ENCODE peak calls at places on chromosomes 4 and X, in five cellular contexts. One of them, this sample, is unnamed.

GRCh38 chr4:67131224-67131623 is 414.1 kb downstream of the CENPC start:
- DNase-seq in GM12865: peak; percentile 4
- DNase-seq in naive thymus-derived CD4-positive, alpha-beta T cell: no peak
- DNase-seq in prostate gland: no peak
- DNase-seq in GM23248: no peak
- DNase-seq in this sample: no peak

GRCh38 chr4:132059227-132059626 is 1089.9 kb upstream of the PCDH10 start:
- DNase-seq in GM12865: no peak
- DNase-seq in naive thymus-derived CD4-positive, alpha-beta T cell: no peak
- DNase-seq in prostate gland: no peak
- DNase-seq in GM23248: no peak
- DNase-seq in this sample: no peak

GRCh38 chr4:139770361-139770760 is 104.7 kb downstream of the MGST2 start:
- DNase-seq in GM12865: no peak
- DNase-seq in naive thymus-derived CD4-positive, alpha-beta T cell: no peak
- DNase-seq in prostate gland: no peak
- DNase-seq in GM23248: no peak
- DNase-seq in this sample: no peak

GRCh38 chr4:77145806-77146425 is 11.1 kb upstream of the CCNG2 start:
- DNase-seq in GM12865: no peak
- DNase-seq in naive thymus-derived CD4-positive, alpha-beta T cell: no peak
- DNase-seq in prostate gland: peak; percentile 26
- DNase-seq in GM23248: peak; percentile 48
- DNase-seq in this sample: no peak

GRCh38 chr4:85828295-85828910 is 353.5 kb downstream of the ARHGAP24 start:
- DNase-seq in GM12865: no peak
- DNase-seq in naive thymus-derived CD4-positive, alpha-beta T cell: no peak
- DNase-seq in prostate gland: no peak
- DNase-seq in GM23248: peak; percentile 79
- DNase-seq in this sample: no peak

GRCh38 chr4:10386044-10386443 is 71.2 kb downstream of the ZNF518B start:
- DNase-seq in GM12865: no peak
- DNase-seq in naive thymus-derived CD4-positive, alpha-beta T cell: no peak
- DNase-seq in prostate gland: no peak
- DNase-seq in GM23248: no peak
- DNase-seq in this sample: no peak

GRCh38 chr4:1364748-1365147 is 17.7 kb downstream of the UVSSA start:
- DNase-seq in GM12865: no peak
- DNase-seq in naive thymus-derived CD4-positive, alpha-beta T cell: no peak
- DNase-seq in prostate gland: no peak
- DNase-seq in GM23248: no peak
- DNase-seq in this sample: no peak

GRCh38 chr4:4856071-4857000 is 3.1 kb upstream of the MSX1 start:
- DNase-seq in GM12865: no peak
- DNase-seq in naive thymus-derived CD4-positive, alpha-beta T cell: no peak
- DNase-seq in prostate gland: no peak
- DNase-seq in GM23248: peak; percentile 55
- DNase-seq in this sample: no peak

GRCh38 chr4:83618431-83618830 is 82.5 kb downstream of the GPAT3 start:
- DNase-seq in GM12865: no peak
- DNase-seq in naive thymus-derived CD4-positive, alpha-beta T cell: no peak
- DNase-seq in prostate gland: no peak
- DNase-seq in GM23248: peak; percentile 84
- DNase-seq in this sample: no peak

GRCh38 chr4:150342945-150343344 is 239.0 kb upstream of the MAB21L2 start:
- DNase-seq in GM12865: no peak
- DNase-seq in naive thymus-derived CD4-positive, alpha-beta T cell: no peak
- DNase-seq in prostate gland: peak; percentile 10
- DNase-seq in GM23248: no peak
- DNase-seq in this sample: no peak

GRCh38 chrX:11786862-11787261 is 28.8 kb downstream of the MSL3 start:
- DNase-seq in GM12865: peak; percentile 37
- DNase-seq in naive thymus-derived CD4-positive, alpha-beta T cell: no peak
- DNase-seq in prostate gland: no peak
- DNase-seq in GM23248: no peak
- DNase-seq in this sample: no peak

GRCh38 chrX:11784543-11784942 is 26.5 kb downstream of the MSL3 start:
- DNase-seq in GM12865: no peak
- DNase-seq in naive thymus-derived CD4-positive, alpha-beta T cell: no peak
- DNase-seq in prostate gland: no peak
- DNase-seq in GM23248: no peak
- DNase-seq in this sample: no peak

GRCh38 chrX:11789809-11790208 is 31.8 kb downstream of the MSL3 start:
- DNase-seq in GM12865: peak; percentile 70
- DNase-seq in naive thymus-derived CD4-positive, alpha-beta T cell: no peak
- DNase-seq in prostate gland: no peak
- DNase-seq in GM23248: no peak
- DNase-seq in this sample: no peak

GRCh38 chrX:11791090-11791489 is 33.1 kb downstream of the MSL3 start:
- DNase-seq in GM12865: no peak
- DNase-seq in naive thymus-derived CD4-positive, alpha-beta T cell: no peak
- DNase-seq in prostate gland: no peak
- DNase-seq in GM23248: no peak
- DNase-seq in this sample: peak; percentile 70

GRCh38 chrX:11787564-11787963 is 29.5 kb downstream of the MSL3 start:
- DNase-seq in GM12865: peak; percentile 19
- DNase-seq in naive thymus-derived CD4-positive, alpha-beta T cell: peak; percentile 39
- DNase-seq in prostate gland: peak; percentile 39
- DNase-seq in GM23248: peak; percentile 59
- DNase-seq in this sample: no peak
- H3K4me3 ChIP-seq in GM12865: no peak overlapping the region
- H3K4me3 ChIP-seq in naive thymus-derived CD4-positive, alpha-beta T cell: peak overlapping the region; percentile 35
- H3K4me3 ChIP-seq in prostate gland: no peak overlapping the region
- H3K4me3 ChIP-seq in GM23248: peak overlapping the region; percentile 75
- H3K4me3 ChIP-seq in this sample: no peak overlapping the region

DNA sequence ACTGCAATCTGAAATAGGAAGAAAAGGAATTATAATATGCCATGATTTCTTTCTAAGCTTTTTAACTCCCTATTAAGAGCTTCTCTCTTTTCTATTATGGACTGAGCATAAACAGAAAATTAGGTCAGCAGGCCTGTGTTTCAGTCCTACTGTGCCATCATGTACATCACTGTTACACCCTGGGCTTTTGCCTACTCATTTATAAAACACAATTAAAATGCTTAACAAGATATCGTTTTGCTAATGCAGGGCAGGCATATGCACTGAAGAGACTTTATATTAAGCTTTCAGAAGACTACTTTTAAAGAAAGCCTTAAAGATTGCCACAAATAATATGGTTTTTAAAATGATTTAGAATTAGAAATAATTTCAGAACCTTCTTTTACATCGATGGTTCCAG is 828 bp upstream of the BBS12 start:
- DNase-seq in GM12865: no peak
- DNase-seq in naive thymus-derived CD4-positive, alpha-beta T cell: no peak
- DNase-seq in prostate gland: no peak
- DNase-seq in GM23248: no peak
- DNase-seq in this sample: no peak
- H3K4me3 ChIP-seq in GM12865: no peak overlapping the region
- H3K4me3 ChIP-seq in naive thymus-derived CD4-positive, alpha-beta T cell: peak overlapping the region; percentile 46
- H3K4me3 ChIP-seq in prostate gland: no peak overlapping the region
- H3K4me3 ChIP-seq in GM23248: peak overlapping the region; percentile 68
- H3K4me3 ChIP-seq in this sample: peak overlapping the region; percentile 41

DNA sequence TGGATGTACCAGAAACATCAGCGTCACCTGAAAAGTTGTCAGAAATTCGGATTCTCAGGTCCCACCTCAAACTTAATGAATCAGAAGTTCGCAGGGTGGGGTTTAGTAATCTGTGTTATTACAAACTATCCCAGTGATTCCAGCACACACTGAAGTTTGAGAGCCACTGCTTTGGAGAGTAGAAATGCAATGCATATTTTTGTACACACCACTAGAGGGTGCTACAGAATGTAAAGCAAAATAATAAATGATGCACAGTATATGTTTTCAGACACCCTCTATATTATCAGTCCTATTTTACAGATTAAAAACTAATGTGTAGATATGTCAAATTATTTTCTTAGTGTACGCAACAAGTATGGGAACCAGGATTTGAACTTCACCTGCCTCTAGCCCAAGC is 2.5 kb upstream of the MORF4L2 start:
- DNase-seq in GM12865: peak; percentile 15
- DNase-seq in naive thymus-derived CD4-positive, alpha-beta T cell: peak; percentile 6
- DNase-seq in prostate gland: no peak
- DNase-seq in GM23248: peak; percentile 66
- DNase-seq in this sample: no peak
- H3K4me3 ChIP-seq in GM12865: no peak overlapping the region
- H3K4me3 ChIP-seq in naive thymus-derived CD4-positive, alpha-beta T cell: no peak overlapping the region
- H3K4me3 ChIP-seq in prostate gland: no peak overlapping the region
- H3K4me3 ChIP-seq in GM23248: peak overlapping the region; percentile 99
- H3K4me3 ChIP-seq in this sample: no peak overlapping the region

GRCh38 chr4:154313004-154313587 is 178.5 kb downstream of the DCHS2 start:
- DNase-seq in GM12865: no peak
- DNase-seq in naive thymus-derived CD4-positive, alpha-beta T cell: no peak
- DNase-seq in prostate gland: no peak
- DNase-seq in GM23248: peak; percentile 30
- DNase-seq in this sample: no peak
- H3K4me3 ChIP-seq in GM12865: no peak overlapping the region
- H3K4me3 ChIP-seq in naive thymus-derived CD4-positive, alpha-beta T cell: no peak overlapping the region
- H3K4me3 ChIP-seq in prostate gland: no peak overlapping the region
- H3K4me3 ChIP-seq in GM23248: no peak overlapping the region
- H3K4me3 ChIP-seq in this sample: no peak overlapping the region

DNA sequence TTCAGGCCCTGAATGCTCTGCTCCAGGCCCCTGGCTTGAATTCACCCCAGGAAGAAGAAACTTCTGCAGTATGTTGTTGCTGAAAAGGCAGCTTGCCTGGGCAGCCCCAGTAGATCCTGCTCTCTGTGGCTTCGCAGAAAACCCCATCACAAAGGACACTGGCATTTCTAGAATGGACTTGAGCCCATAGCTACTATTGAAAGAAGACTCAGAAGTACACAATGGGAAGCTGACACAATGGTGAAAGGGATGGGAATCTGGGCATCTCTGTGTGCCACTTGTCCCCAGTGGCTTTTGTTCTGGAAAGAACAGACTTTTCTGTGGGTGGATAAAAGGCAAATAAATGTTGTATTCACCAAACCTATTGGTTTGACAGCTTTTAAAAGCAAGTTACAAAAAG is 67.4 kb upstream of the SCML1 start:
- DNase-seq in GM12865: no peak
- DNase-seq in naive thymus-derived CD4-positive, alpha-beta T cell: no peak
- DNase-seq in prostate gland: no peak
- DNase-seq in GM23248: no peak
- DNase-seq in this sample: no peak
- H3K4me3 ChIP-seq in GM12865: no peak overlapping the region
- H3K4me3 ChIP-seq in naive thymus-derived CD4-positive, alpha-beta T cell: no peak overlapping the region
- H3K4me3 ChIP-seq in prostate gland: no peak overlapping the region
- H3K4me3 ChIP-seq in GM23248: no peak overlapping the region
- H3K4me3 ChIP-seq in this sample: no peak overlapping the region

GRCh38 chrX:104253567-104254441 is 929 bp downstream of the ESX1 start:
- DNase-seq in GM12865: no peak
- DNase-seq in naive thymus-derived CD4-positive, alpha-beta T cell: no peak
- DNase-seq in prostate gland: no peak
- DNase-seq in GM23248: peak; percentile 6
- DNase-seq in this sample: no peak
- H3K4me3 ChIP-seq in GM12865: no peak overlapping the region
- H3K4me3 ChIP-seq in naive thymus-derived CD4-positive, alpha-beta T cell: no peak overlapping the region
- H3K4me3 ChIP-seq in prostate gland: no peak overlapping the region
- H3K4me3 ChIP-seq in GM23248: no peak overlapping the region
- H3K4me3 ChIP-seq in this sample: no peak overlapping the region

GRCh38 chr4:23033796-23034195 is 341.1 kb downstream of the GBA3 start:
- DNase-seq in GM12865: no peak
- DNase-seq in naive thymus-derived CD4-positive, alpha-beta T cell: no peak
- DNase-seq in prostate gland: no peak
- DNase-seq in GM23248: peak; percentile 34
- DNase-seq in this sample: no peak
- H3K4me3 ChIP-seq in GM12865: no peak overlapping the region
- H3K4me3 ChIP-seq in naive thymus-derived CD4-positive, alpha-beta T cell: no peak overlapping the region
- H3K4me3 ChIP-seq in prostate gland: no peak overlapping the region
- H3K4me3 ChIP-seq in GM23248: no peak overlapping the region
- H3K4me3 ChIP-seq in this sample: no peak overlapping the region

DNA sequence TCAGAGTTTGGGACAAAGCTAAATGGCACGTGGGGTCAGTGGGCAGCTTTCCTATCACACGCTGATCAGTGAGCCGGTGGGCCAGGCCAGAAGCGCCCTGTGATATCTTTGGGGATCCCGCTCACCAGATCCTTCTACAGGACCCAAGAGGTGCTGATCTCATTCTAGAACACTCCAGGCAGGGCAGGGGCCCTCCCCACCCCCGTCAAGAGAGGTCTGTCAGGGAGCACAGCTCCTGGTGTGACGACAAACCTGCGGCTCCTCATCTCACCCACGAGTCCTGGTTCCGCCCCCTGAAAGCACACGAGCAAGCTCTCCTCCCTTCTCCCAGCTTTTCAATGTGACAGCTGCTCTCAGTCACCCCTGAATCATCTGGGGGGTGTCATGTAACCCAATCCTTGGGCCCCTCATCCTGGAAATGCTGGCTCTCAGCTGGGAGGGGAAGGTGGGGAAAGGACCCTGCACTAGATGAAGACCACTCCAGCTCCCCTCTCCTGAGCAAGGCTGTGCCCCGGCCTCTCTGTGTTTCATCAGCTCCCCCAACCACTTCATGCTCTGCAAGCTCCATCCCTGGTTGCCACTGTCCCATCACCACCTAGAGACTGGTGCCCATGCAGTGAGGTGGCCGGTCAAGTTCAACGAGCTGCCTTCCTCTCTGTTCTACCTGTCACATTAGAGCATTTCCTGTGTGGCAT is 4.6 kb downstream of the HCFC1 start:
- DNase-seq in GM12865: no peak
- DNase-seq in naive thymus-derived CD4-positive, alpha-beta T cell: no peak
- DNase-seq in prostate gland: no peak
- DNase-seq in GM23248: peak; percentile 60
- DNase-seq in this sample: no peak
- H3K4me3 ChIP-seq in GM12865: peak overlapping the region; percentile 92
- H3K4me3 ChIP-seq in naive thymus-derived CD4-positive, alpha-beta T cell: peak overlapping the region; percentile 97
- H3K4me3 ChIP-seq in prostate gland: no peak overlapping the region
- H3K4me3 ChIP-seq in GM23248: no peak overlapping the region
- H3K4me3 ChIP-seq in this sample: peak overlapping the region; percentile 81